ENCODE peak calls at places on chromosomes 16 and 17, in four cellular contexts. U is spleen, F is HFFc6, D is neural crest cell. Q is an unnamed sample.

GRCh38 chr17:77723071-77723908 is 235.2 kb upstream of the TNRC6C start:
- DNase-seq in F (no peak), U (no peak), D (no peak), Q (no peak)

GRCh38 chr16:4882261-4882632 is 35.0 kb downstream of the UBN1 start:
- DNase-seq in U (no peak), D (no peak), F (no peak), Q (no peak)

GRCh38 chr16:88785106-88785924 is at the start of gene PIEZO1:
- DNase-seq in U (peak), D (peak), F (peak), Q (peak)

GRCh38 chr17:39653662-39654331 is 11.4 kb upstream of the TCAP start:
- DNase-seq in F (peak), U (peak), D (peak), Q (peak)

GRCh38 chr17:73831699-73832098 is 187.5 kb upstream of the SDK2 start:
- DNase-seq in U (peak), D (no peak), F (no peak), Q (no peak)

GRCh38 chr16:59179446-59180082 is 445.4 kb upstream of the GOT2 start:
- DNase-seq in F (no peak), D (no peak), U (no peak), Q (no peak)

GRCh38 chr16:264440-264951 is 11.2 kb downstream of the RGS11 start:
- DNase-seq in U (no peak), F (no peak), D (no peak), Q (no peak)

GRCh38 chr16:78684655-78685400 is 585.4 kb downstream of the WWOX start:
- DNase-seq in D (no peak), U (no peak), F (no peak), Q (no peak)

GRCh38 chr16:8474576-8474975 is 115.7 kb downstream of the TMEM114 start:
- DNase-seq in F (no peak), D (no peak), U (no peak), Q (no peak)

GRCh38 chr16:3035972-3036725 is 595 bp downstream of the BICDL2 start:
- DNase-seq in U (peak), D (no peak), F (no peak), Q (no peak)

GRCh38 chr17:6676802-6677157 is 25.2 kb downstream of the C17orf100 start:
- DNase-seq in F (no peak), U (no peak), D (no peak), Q (no peak)

GRCh38 chr17:979539-980405 is at the start of gene NXN:
- DNase-seq in F (peak), U (peak), D (peak), Q (peak)

GRCh38 chr17:63247706-63248105 is 198.4 kb downstream of the CYB561 start:
- DNase-seq in U (no peak), F (peak), D (no peak), Q (no peak)

GRCh38 chr17:49437696-49438438 is 23.2 kb upstream of the PHB1 start:
- DNase-seq in U (no peak), F (no peak), D (no peak), Q (no peak)

GRCh38 chr17:8887834-8888703 is 20.6 kb upstream of the PIK3R6 start:
- DNase-seq in D (peak), F (peak), U (no peak), Q (no peak)
- TF ChIP-seq CTCF in D (peak), F (peak), U (no peak), Q (no peak)

GRCh38 chr17:81440511-81441244 is 45.4 kb downstream of the BAHCC1 start:
- DNase-seq in D (peak), U (no peak), F (no peak), Q (peak)
- TF ChIP-seq CTCF in D (peak), U (peak), F (peak), Q (peak)

DNA sequence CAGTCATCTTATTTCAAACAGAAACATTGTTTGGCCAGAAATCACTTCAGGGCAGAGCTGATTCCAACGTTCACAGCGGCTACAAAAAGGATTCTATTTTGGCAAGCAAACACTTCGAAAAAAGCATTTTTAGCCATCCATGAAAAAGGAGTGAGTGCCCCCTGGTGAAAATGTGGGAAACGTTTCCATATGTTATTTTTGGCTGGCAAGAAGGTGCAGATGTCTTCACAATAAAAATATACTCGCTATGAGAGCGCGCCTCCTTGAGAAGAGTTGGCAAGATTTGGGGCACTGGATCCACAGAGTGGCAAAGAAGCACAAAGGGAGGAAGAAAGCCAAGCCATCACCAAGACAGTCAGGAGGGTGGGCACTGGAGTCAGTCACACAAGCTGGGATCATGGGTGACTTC is 191.1 kb downstream of the CHD9NB start:
- DNase-seq in D (peak), F (no peak), U (no peak), Q (no peak)
- TF ChIP-seq CTCF in D (peak), F (peak), U (no peak), Q (no peak)

GRCh38 chr16:85752511-85753420 is 1.9 kb upstream of the C16orf74 start:
- DNase-seq in F (no peak), U (no peak), D (peak), Q (no peak)
- TF ChIP-seq CTCF in F (no peak), U (no peak), D (peak), Q (no peak)

GRCh38 chr17:18002171-18002570 is 29.5 kb downstream of the DRC3 start:
- DNase-seq in D (no peak), F (no peak), U (no peak), Q (no peak)

GRCh38 chr17:18005496-18005895 is 32.8 kb downstream of the DRC3 start:
- DNase-seq in F (no peak), U (no peak), D (no peak), Q (no peak)

GRCh38 chr17:18006495-18007239 is 32.3 kb downstream of the ATPAF2 start:
- DNase-seq in D (no peak), F (no peak), U (no peak), Q (no peak)

GRCh38 chr17:18004345-18004744 is 31.7 kb downstream of the DRC3 start:
- DNase-seq in D (no peak), F (no peak), U (no peak), Q (no peak)

GRCh38 chr17:18004901-18005305 is 32.2 kb downstream of the DRC3 start:
- DNase-seq in F (no peak), D (no peak), U (no peak), Q (no peak)
- TF ChIP-seq CTCF in F (peak), D (peak), U (no peak), Q (no peak)

GRCh38 chr16:86926695-86927094 is 348.3 kb downstream of the FOXL1 start:
- DNase-seq in U (no peak), D (no peak), F (no peak), Q (no peak)

GRCh38 chr16:86926146-86926545 is 347.8 kb downstream of the FOXL1 start:
- DNase-seq in D (no peak), F (no peak), U (no peak), Q (no peak)

GRCh38 chr16:86928517-86929148 is 350.3 kb downstream of the FOXL1 start:
- DNase-seq in F (no peak), D (no peak), U (no peak), Q (peak)

GRCh38 chr16:86929149-86929871 is 351.0 kb downstream of the FOXL1 start:
- DNase-seq in D (no peak), F (no peak), U (peak), Q (no peak)

GRCh38 chr16:86927699-86928098 is 349.4 kb downstream of the FOXL1 start:
- DNase-seq in D (no peak), U (no peak), F (no peak), Q (no peak)
- TF ChIP-seq CTCF in D (no peak), U (no peak), F (no peak), Q (no peak)